ENCODE peak calls at places on chromosomes 6 and 20, in nine cellular contexts. U is Peyer's patch, D is testis, N is right lobe of liver, G is body of pancreas, W is sigmoid colon, A is heart left ventricle, P is HepG2, B is ovary. K is an unnamed sample.
A peak's percentile ranks its signal among the peaks of the same experiment; 100 is the strongest.

GRCh38 chr20:62123450-62124118 is 1.3 kb downstream of the LSM14B start:
- DNase-seq in N (no peak), W (no peak), G (no peak), P (no peak), D (no peak), A (no peak), U (no peak), B (no peak), K (no peak)

GRCh38 chr6:111865909-111866546 is 7.2 kb downstream of the FYN start:
- DNase-seq in U (no peak), N (no peak), A (no peak), D (no peak), W (no peak), P (no peak), G (no peak), B (no peak), K (no peak)

GRCh38 chr20:50425076-50425475 is 85.1 kb upstream of the PTPN1 start:
- DNase-seq in P (peak; percentile 61), U (no peak), N (no peak), B (no peak), A (no peak), D (peak; percentile 80), W (no peak), G (no peak), K (no peak)

GRCh38 chr6:113631616-113632015 is 225.5 kb upstream of the MARCKS start:
- DNase-seq in A (no peak), N (no peak), D (no peak), U (no peak), P (no peak), G (no peak), W (no peak), B (no peak), K (no peak)

GRCh38 chr20:15838466-15838865 is 734.8 kb downstream of the KIF16B start:
- DNase-seq in B (no peak), W (no peak), A (no peak), D (no peak), P (no peak), U (no peak), G (no peak), N (no peak), K (no peak)

GRCh38 chr6:87755697-87756671 is 54.0 kb upstream of the AKIRIN2 start:
- DNase-seq in B (no peak), A (no peak), W (no peak), G (no peak), P (no peak), U (no peak), D (peak; percentile 38), N (no peak), K (no peak)

GRCh38 chr6:15990179-15990578 is 138.7 kb upstream of the MYLIP start:
- DNase-seq in D (no peak), P (no peak), B (no peak), G (no peak), W (no peak), A (no peak), U (no peak), N (no peak), K (no peak)

GRCh38 chr20:25037288-25038102 is 20.4 kb downstream of the ACSS1 start:
- DNase-seq in A (no peak), D (no peak), B (peak; percentile 12), G (no peak), U (no peak), W (no peak), N (peak; percentile 13), P (no peak), K (no peak)

GRCh38 chr20:12171927-12172581 is 254.4 kb downstream of the BTBD3 start:
- DNase-seq in D (no peak), P (no peak), B (no peak), N (no peak), U (no peak), A (peak; percentile 13), G (peak; percentile 9), W (peak; percentile 67), K (no peak)

GRCh38 chr6:33018904-33019303 is 9.5 kb upstream of the HLA-DOA start:
- DNase-seq in B (peak; percentile 34), P (no peak), G (peak; percentile 72), U (no peak), W (peak; percentile 87), D (peak; percentile 63), A (peak; percentile 77), N (peak; percentile 64), K (peak; percentile 36)

GRCh38 chr6:150008588-150008987 is 16.7 kb downstream of the RAET1L start:
- DNase-seq in D (no peak), P (no peak), U (no peak), N (no peak), W (no peak), A (no peak), G (no peak), B (no peak), K (no peak)

GRCh38 chr6:25250878-25251277 is 28.3 kb upstream of the CARMIL1 start:
- DNase-seq in W (no peak), N (no peak), D (no peak), P (no peak), A (no peak), G (no peak), B (no peak), U (no peak), K (no peak)

GRCh38 chr6:54283877-54284860 is 24.1 kb upstream of the TINAG start:
- DNase-seq in P (no peak), D (no peak), U (no peak), N (no peak), A (no peak), W (no peak), G (no peak), B (no peak), K (no peak)

GRCh38 chr6:93842178-93842577 is 422.8 kb upstream of the EPHA7 start:
- DNase-seq in G (no peak), A (no peak), P (no peak), U (no peak), N (no peak), B (no peak), D (no peak), W (no peak), K (no peak)

GRCh38 chr6:16832027-16832688 is 70.9 kb upstream of the ATXN1 start:
- DNase-seq in U (no peak), D (no peak), A (no peak), P (no peak), G (no peak), B (no peak), N (no peak), W (no peak), K (no peak)

GRCh38 chr6:107717781-107718180 is 106.3 kb downstream of the SCML4 start:
- DNase-seq in G (no peak), P (no peak), B (no peak), A (no peak), W (no peak), N (no peak), U (no peak), D (no peak), K (no peak)

GRCh38 chr6:72040106-72040505 is 153.8 kb downstream of the RIMS1 start:
- DNase-seq in D (no peak), P (no peak), G (no peak), W (no peak), A (no peak), U (no peak), N (no peak), B (no peak), K (no peak)

DNA sequence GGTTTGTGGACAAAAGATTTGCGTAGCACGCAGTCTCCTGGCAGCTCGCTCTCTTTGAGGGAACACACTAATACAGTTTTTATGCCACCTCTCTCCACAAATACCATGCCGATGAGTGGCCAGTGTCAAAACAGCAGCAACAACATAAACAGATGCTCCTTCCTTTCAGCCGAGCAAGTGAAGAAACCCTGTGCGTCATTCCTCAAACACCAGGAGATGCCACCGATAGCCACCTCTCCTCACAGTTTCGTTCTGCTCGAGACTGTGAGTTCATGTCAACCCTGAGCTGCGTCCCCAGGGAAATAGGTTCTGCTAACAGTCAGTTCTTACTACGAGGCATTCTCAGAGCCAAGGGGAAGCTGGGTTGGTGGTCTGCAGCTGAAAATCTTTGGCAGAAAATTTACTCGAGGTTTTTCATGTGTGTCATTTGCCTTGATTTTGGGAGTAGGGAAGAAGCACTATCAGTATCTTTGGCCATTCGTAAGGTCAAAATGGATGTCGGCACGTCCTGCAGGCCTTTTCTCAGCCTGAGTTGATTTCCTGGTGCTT is 59.9 kb downstream of the EYA2 start:
- DNase-seq in B (no peak), D (no peak), W (peak; percentile 32), P (no peak), A (no peak), N (no peak), G (no peak), U (no peak), K (no peak)
- TF ChIP-seq POLR2A in B (no peak), D (no peak), W (no peak), P (no peak), A (no peak), N (no peak), G (no peak), U (no peak), K (no peak)

DNA sequence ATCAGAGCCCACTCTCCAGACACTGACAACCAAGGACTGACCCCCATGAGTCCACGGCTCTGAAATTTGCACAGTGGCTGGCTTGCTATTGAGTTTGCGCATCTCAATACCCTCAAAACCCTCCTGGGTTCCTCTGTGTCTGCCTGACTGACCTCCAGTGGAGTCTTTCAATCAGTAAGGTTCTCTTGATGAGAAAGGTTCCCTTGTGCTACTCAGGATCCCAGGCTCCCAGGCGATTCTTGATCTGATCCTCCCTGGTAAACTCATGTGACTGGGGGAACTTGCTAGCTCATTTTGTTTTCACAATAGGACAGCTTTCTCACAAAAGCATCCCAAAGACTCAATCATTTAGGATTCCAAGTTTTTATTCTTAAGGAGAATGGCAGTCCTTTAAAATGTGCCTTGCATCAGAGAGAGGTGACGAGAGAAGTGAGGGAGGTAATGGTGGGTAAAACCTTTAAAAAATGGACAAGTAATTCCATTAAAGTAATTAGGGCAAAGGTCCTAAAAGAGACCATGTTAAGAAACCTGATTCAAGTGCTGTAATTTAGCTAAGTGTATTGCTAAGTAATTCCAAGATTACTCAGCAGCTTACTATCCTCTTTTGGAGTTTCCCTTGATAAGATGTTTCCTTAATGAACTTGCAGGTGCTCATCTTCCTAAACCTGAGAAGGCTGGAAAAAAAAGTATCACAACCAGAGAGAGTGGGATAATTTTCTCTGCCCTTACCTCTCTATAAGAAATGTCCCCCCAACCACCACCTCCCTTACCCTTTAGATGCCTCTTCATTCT is 304.7 kb upstream of the SGK1 start:
- DNase-seq in P (no peak), B (no peak), U (no peak), N (no peak), W (no peak), D (no peak), A (no peak), G (no peak), K (no peak)
- H3K27ac ChIP-seq in P (no peak overlapping the region), B (no peak overlapping the region), U (no peak overlapping the region), N (no peak overlapping the region), W (no peak overlapping the region), D (no peak overlapping the region), A (no peak overlapping the region), G (no peak overlapping the region), K (peak overlapping the region; percentile 72)

GRCh38 chr6:401239-401993 is 9.9 kb downstream of the IRF4 start:
- DNase-seq in N (no peak), P (no peak), B (no peak), A (no peak), G (no peak), U (no peak), W (no peak), D (no peak), K (no peak)
- TF ChIP-seq POLR2A in N (no peak), P (no peak), B (no peak), A (no peak), G (no peak), U (no peak), W (no peak), D (no peak), K (no peak)

GRCh38 chr6:37126554-37126906 is 43.4 kb upstream of the PIM1 start:
- DNase-seq in P (no peak), W (no peak), B (no peak), G (no peak), N (no peak), D (no peak), U (no peak), A (no peak), K (no peak)
- H3K27ac ChIP-seq in P (peak overlapping the region; percentile 95), W (peak overlapping the region; percentile 52), B (no peak overlapping the region), G (no peak overlapping the region), N (no peak overlapping the region), D (no peak overlapping the region), U (no peak overlapping the region), A (no peak overlapping the region), K (no peak overlapping the region)